ENCODE peak calls at places on chromosomes 7 and 10, in six cellular contexts. A, T, H, S, W and U are unnamed samples.

GRCh38 chr10:15879663-15880062 is 19.4 kb upstream of the MINDY3 start:
- DNase-seq in H (no peak), T (no peak), W (no peak), S (no peak), A (no peak), U (no peak)

GRCh38 chr10:103609231-103610082 is 116.0 kb downstream of the NEURL1 start:
- DNase-seq in W (no peak), T (no peak), S (no peak), A (no peak), H (no peak), U (no peak)

GRCh38 chr7:101378808-101379207 is 16.1 kb downstream of the COL26A1 start:
- DNase-seq in T (no peak), W (no peak), H (peak), S (no peak), A (no peak), U (no peak)

GRCh38 chr7:140059288-140060242 is 3.2 kb downstream of the PARP12 start:
- DNase-seq in T (peak), A (no peak), W (peak), S (no peak), H (no peak), U (no peak)

GRCh38 chr10:124686707-124687376 is 57.3 kb downstream of the FAM53B start:
- DNase-seq in S (no peak), W (no peak), H (no peak), A (peak), T (no peak), U (no peak)

GRCh38 chr7:131745645-131746248 is 189.3 kb upstream of the PODXL start:
- DNase-seq in H (peak), A (no peak), W (peak), S (peak), T (peak), U (peak)

GRCh38 chr10:70634011-70634410 is 31.5 kb upstream of the PRF1 start:
- DNase-seq in S (no peak), W (no peak), H (peak), T (no peak), A (no peak), U (no peak)

GRCh38 chr7:66669088-66669487 is 40.4 kb downstream of the KCTD7 start:
- DNase-seq in A (no peak), T (no peak), H (no peak), S (no peak), W (no peak), U (no peak)

GRCh38 chr7:28018446-28018845 is 162.1 kb downstream of the JAZF1 start:
- DNase-seq in S (no peak), W (no peak), A (no peak), T (peak), H (no peak), U (no peak)

GRCh38 chr10:86354761-86355540 is 11.6 kb downstream of the GRID1 start:
- DNase-seq in W (no peak), H (no peak), T (no peak), S (no peak), A (peak), U (no peak)

GRCh38 chr10:23157691-23158369 is 34.3 kb upstream of the PTF1A start:
- DNase-seq in T (peak), S (peak), W (no peak), A (no peak), H (no peak), U (no peak)

GRCh38 chr10:98097611-98098010 is 36.8 kb upstream of the R3HCC1L start:
- DNase-seq in A (no peak), S (no peak), W (no peak), H (no peak), T (no peak), U (no peak)

GRCh38 chr10:127832456-127832855 is 60.3 kb downstream of the CLRN3 start:
- DNase-seq in A (no peak), W (no peak), H (no peak), S (peak), T (no peak), U (no peak)

GRCh38 chr10:80168679-80169380 is 36.3 kb downstream of the PLAC9 start:
- DNase-seq in T (no peak), H (peak), S (peak), A (peak), W (peak), U (peak)

GRCh38 chr10:88152720-88153119 is 289.3 kb downstream of the PTEN start:
- DNase-seq in T (peak), S (peak), A (no peak), W (peak), H (no peak), U (no peak)

GRCh38 chr7:135716677-135717238 is 11.2 kb downstream of the SLC13A4 start:
- DNase-seq in W (no peak), A (no peak), S (no peak), T (peak), H (no peak), U (no peak)

GRCh38 chr10:77291596-77292505 is 345.8 kb downstream of the KCNMA1 start:
- DNase-seq in T (no peak), S (no peak), W (no peak), H (no peak), A (no peak), U (no peak)

GRCh38 chr10:97828721-97829120 is 20.9 kb upstream of the GOLGA7B start:
- DNase-seq in A (no peak), S (no peak), T (no peak), W (no peak), H (no peak), U (no peak)

GRCh38 chr7:137360087-137360679 is 16.6 kb upstream of the PTN start:
- DNase-seq in T (no peak), W (no peak), S (no peak), H (no peak), A (no peak), U (no peak)

GRCh38 chr10:94370501-94370900 is 7.8 kb upstream of the NOC3L start:
- DNase-seq in T (no peak), H (no peak), S (no peak), W (no peak), A (no peak), U (no peak)

GRCh38 chr7:138000081-138000701 is 1.7 kb downstream of the CREB3L2 start:
- DNase-seq in S (peak), A (peak), H (peak), T (peak), W (no peak), U (no peak)

GRCh38 chr7:94760702-94761101 is 104.8 kb upstream of the SGCE start:
- DNase-seq in T (no peak), S (no peak), W (no peak), A (no peak), H (no peak), U (no peak)

GRCh38 chr7:106143711-106144347 is 31.7 kb upstream of the SYPL1 start:
- DNase-seq in A (no peak), S (no peak), W (no peak), T (no peak), H (peak), U (no peak)

GRCh38 chr10:78149193-78149592 is 115.5 kb downstream of the RPS24 start:
- DNase-seq in S (no peak), T (peak), H (no peak), A (no peak), W (no peak), U (no peak)

GRCh38 chr10:87976101-87976743 is 112.8 kb downstream of the PTEN start:
- DNase-seq in H (no peak), A (no peak), T (peak), W (no peak), S (no peak), U (no peak)

GRCh38 chr7:18792866-18793595 is 297.5 kb downstream of the HDAC9 start:
- DNase-seq in H (no peak), S (no peak), T (peak), W (no peak), A (no peak), U (no peak)

GRCh38 chr10:1376384-1376945 is 320.3 kb downstream of the WDR37 start:
- DNase-seq in S (no peak), W (no peak), A (no peak), T (no peak), H (no peak), U (no peak)

GRCh38 chr7:506391-506831 is 13.2 kb downstream of the PDGFA start:
- DNase-seq in H (no peak), A (peak), S (no peak), W (no peak), T (no peak), U (no peak)

GRCh38 chr7:138669364-138669763 is 31.8 kb downstream of the SVOPL start:
- DNase-seq in S (no peak), A (no peak), T (no peak), W (peak), H (no peak), U (no peak)

GRCh38 chr10:84256510-84257342 is 11.9 kb downstream of the RGR start:
- DNase-seq in S (no peak), H (peak), A (peak), W (peak), T (peak), U (peak)

GRCh38 chr10:28463676-28464395 is 69.1 kb upstream of the WAC start:
- DNase-seq in W (peak), T (no peak), S (no peak), A (no peak), H (no peak), U (no peak)

GRCh38 chr10:126147866-126148578 is 240.3 kb downstream of the ADAM12 start:
- DNase-seq in S (no peak), A (no peak), H (no peak), T (peak), W (no peak), U (no peak)

GRCh38 chr10:125163803-125164202 is 3.4 kb upstream of the CTBP2 start:
- DNase-seq in T (no peak), A (no peak), H (no peak), S (no peak), W (no peak), U (no peak)

GRCh38 chr7:157400171-157400860 is 63.5 kb downstream of the DNAJB6 start:
- DNase-seq in W (no peak), H (no peak), T (no peak), A (no peak), S (no peak), U (no peak)

GRCh38 chr10:119768455-119769094 is 42.7 kb downstream of the INPP5F start:
- DNase-seq in H (no peak), W (no peak), S (no peak), T (no peak), A (no peak), U (no peak)

GRCh38 chr7:22346383-22347107 is 10.4 kb downstream of the RAPGEF5 start:
- DNase-seq in H (no peak), W (peak), A (no peak), S (no peak), T (no peak), U (no peak)

GRCh38 chr7:98334077-98334476 is 52.6 kb downstream of the BRI3 start:
- DNase-seq in H (no peak), A (no peak), T (no peak), W (no peak), S (no peak), U (no peak)

GRCh38 chr7:132569884-132570614 is 6.2 kb downstream of the PLXNA4 start:
- DNase-seq in S (no peak), W (no peak), T (no peak), A (no peak), H (no peak), U (no peak)

DNA sequence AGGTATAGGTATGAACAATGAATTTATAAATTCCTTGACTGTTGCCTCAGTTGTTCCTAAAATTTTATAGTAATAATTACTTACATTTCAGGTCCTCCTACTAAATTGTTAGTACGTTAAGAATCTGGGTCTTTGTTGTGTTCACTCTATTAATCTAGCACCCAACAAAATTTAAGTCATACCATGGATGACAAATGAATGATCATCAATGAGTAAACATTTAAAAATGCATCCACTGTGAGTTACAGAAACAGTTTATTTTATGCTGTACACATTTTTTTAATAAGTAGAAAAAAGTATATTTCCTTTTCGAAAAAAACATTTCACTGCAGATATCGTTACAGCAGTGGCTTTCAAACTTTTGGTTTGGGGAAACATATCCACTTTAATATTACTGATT is 265.2 kb downstream of the PCLO start:
- DNase-seq in T (no peak), S (no peak), W (no peak), A (no peak), H (no peak), U (no peak)
- TF ChIP-seq CTCF in T (no peak), S (no peak), W (no peak), A (no peak), H (no peak), U (no peak)

GRCh38 chr7:123148813-123149212 is 51.0 kb downstream of the SLC13A1 start:
- DNase-seq in T (no peak), H (no peak), S (no peak), A (no peak), W (no peak), U (no peak)
- TF ChIP-seq CTCF in T (no peak), H (no peak), S (no peak), A (no peak), W (no peak), U (no peak)

DNA sequence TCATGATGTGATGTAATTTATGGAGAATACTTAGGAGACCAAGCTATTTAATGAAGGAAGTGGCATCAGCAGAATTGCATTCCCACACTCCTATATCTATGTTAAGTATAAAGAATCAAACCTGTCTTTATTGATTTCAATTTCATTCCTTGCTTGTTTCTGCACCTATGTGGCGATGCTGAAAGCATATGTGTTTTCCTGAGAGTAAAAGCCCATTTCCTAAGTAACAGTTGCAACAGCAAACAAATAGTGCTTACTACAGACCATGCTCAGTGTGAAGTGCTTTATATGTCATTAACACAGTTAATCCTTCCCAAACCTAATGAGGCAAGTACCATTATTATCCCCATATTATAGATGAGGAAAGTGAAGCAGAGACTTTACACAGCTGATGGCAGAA is 552.1 kb downstream of the PARD3 start:
- DNase-seq in H (no peak), S (no peak), T (no peak), W (no peak), A (no peak), U (no peak)
- TF ChIP-seq CTCF in H (no peak), S (no peak), T (no peak), W (no peak), A (no peak), U (no peak)

DNA sequence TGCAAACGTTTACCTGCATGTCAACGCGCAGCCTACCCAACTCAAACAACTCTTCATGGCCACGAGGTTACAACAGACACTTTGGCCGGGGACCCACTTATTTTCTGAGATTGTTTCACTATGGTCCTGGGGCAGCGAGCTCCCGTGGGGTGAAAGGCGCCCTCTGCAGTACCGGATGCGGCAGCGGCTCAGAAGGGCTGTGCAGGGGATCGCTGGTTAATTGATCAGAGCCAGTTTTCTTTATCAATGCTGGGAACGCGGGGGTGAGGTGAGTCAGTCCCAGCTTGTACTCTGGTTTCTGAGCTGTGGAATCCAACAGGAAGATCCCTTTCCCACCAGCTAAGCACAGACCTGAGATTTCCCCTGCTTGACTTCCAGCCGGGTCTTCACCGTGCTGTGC is 366.5 kb upstream of the KLF6 start:
- DNase-seq in A (no peak), W (no peak), H (peak), T (no peak), S (no peak), U (peak)
- TF ChIP-seq CTCF in A (no peak), W (no peak), H (peak), T (no peak), S (no peak), U (no peak)

DNA sequence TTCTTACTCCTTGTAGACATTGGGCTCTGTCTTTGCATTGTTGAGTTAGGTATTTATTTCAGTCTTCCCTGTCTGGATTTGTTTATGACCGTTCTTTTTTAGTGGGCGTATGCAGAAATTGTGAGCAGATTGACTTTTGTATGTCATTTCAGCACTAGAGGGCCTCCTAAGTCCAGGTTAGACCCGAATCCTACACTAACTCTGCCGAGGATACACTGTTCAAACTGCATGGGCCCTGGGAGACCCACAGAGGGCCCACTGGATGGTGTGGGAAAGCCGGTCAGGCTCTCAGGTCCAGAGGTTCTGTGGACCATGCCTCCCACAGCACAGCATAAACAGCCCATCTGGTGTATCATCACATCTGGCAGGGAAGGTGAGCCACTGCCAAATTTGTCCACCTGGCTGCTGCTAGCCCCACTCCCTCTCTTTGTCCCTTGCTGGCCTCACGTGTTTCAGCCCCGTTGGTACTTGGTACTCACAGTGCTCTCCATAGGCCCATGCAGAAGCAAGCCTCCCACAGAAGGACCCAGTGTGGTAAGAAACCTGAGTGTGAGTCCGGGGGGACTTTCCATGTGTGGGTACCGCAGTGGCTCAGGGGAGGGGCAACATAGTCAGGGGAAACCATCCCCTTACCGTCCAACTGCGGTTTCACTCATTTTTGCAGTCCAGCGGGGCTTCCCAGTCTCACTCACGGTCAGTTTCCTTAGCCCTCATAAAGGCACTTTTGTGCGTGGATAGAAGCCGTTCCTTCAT is 112.8 kb downstream of the APBB1IP start:
- DNase-seq in A (no peak), W (peak), H (peak), T (no peak), S (no peak), U (no peak)
- TF ChIP-seq CTCF in A (no peak), W (no peak), H (peak), T (no peak), S (peak), U (no peak)

GRCh38 chr7:44973610-44974401 is 5.0 kb downstream of the MYO1G start:
- DNase-seq in S (peak), A (no peak), T (no peak), H (peak), W (peak), U (peak)
- TF ChIP-seq CTCF in S (peak), A (peak), T (peak), H (peak), W (peak), U (no peak)

GRCh38 chr7:117386125-117386709 is 41.1 kb downstream of the ASZ1 start:
- DNase-seq in S (no peak), T (peak), H (no peak), W (no peak), A (no peak), U (no peak)
- TF ChIP-seq CTCF in S (no peak), T (no peak), H (no peak), W (no peak), A (no peak), U (no peak)